ENCODE peak calls at places on chromosomes 4 and X, in seven cellular contexts. T is GM03348; G is NCI-H2029; A is AG09319; W is WTC11; J is EH; C is stimulated activated CD8-positive, alpha-beta memory T cell treated with anti-CD3 and anti-CD28 coated beads, Interleukin-4, amount 100 ng/mL, for 4 hours. O is an unnamed sample.

GRCh38 chrX:123184858-123185251 is 777 bp downstream of the GRIA3 start:
- DNase-seq in T (peak), G (no peak), A (no peak), W (peak), J (peak), C (no peak), O (no peak)

GRCh38 chr4:8128096-8128856 is 30.3 kb downstream of the ABLIM2 start:
- DNase-seq in T (no peak), G (no peak), A (no peak), W (no peak), J (no peak), C (no peak), O (no peak)

GRCh38 chrX:17597836-17598434 is 139.4 kb upstream of the SCML1 start:
- DNase-seq in T (no peak), G (peak), A (no peak), W (no peak), J (peak), C (no peak), O (no peak)

GRCh38 chrX:20388594-20388993 is 121.9 kb upstream of the RPS6KA3 start:
- DNase-seq in T (no peak), G (no peak), A (no peak), W (no peak), J (no peak), C (no peak), O (no peak)

GRCh38 chr4:47287735-47288134 is 175.8 kb downstream of the COMMD8 start:
- DNase-seq in T (peak), G (no peak), A (no peak), W (no peak), J (peak), C (no peak), O (no peak)

GRCh38 chr4:150264595-150265141 is 186.4 kb downstream of the DCLK2 start:
- DNase-seq in T (peak), G (no peak), A (no peak), W (no peak), J (peak), C (no peak), O (no peak)

GRCh38 chrX:18828832-18829404 is 121.5 kb downstream of the PPEF1 start:
- DNase-seq in T (no peak), G (no peak), A (no peak), W (no peak), J (peak), C (no peak), O (no peak)

GRCh38 chrX:45329217-45329616 is 128.5 kb upstream of the DIPK2B start:
- DNase-seq in T (no peak), G (no peak), A (no peak), W (no peak), J (peak), C (no peak), O (no peak)

GRCh38 chr4:150574678-150575077 is 7.3 kb upstream of the MAB21L2 start:
- DNase-seq in T (no peak), G (no peak), A (no peak), W (no peak), J (no peak), C (no peak), O (no peak)

GRCh38 chr4:78560296-78560963 is 8.9 kb downstream of the ANXA3 start:
- DNase-seq in T (peak), G (no peak), A (no peak), W (no peak), J (peak), C (no peak), O (no peak)

GRCh38 chr4:140595065-140595464 is 26.3 kb upstream of the UCP1 start:
- DNase-seq in T (peak), G (peak), A (no peak), W (peak), J (peak), C (no peak), O (no peak)

O was measured in activated T-helper 1 cell treated with anti-CD3 and anti-CD28 coated beads, Interleukin-12 subunit alpha, Interleukin-12 subunit beta, Interleukin-2, Interleukin-4 antibody, amounts not matched to agents 30 ng/mL and 10 ng/mL and 1 ng/mL, durations not matched to agents 14 hours and 24 hours and 36 hours.